ENCODE peak calls at places on chromosomes 16 and 17, in six cellular contexts. K is A549, P is SK-N-SH, R is H1, G is stomach, Q is sigmoid colon. M is an unnamed sample.

GRCh38 chr16:2425825-2426430 is 3.3 kb upstream of the CCNF start:
- DNase-seq in Q (peak; percentile 50), K (no peak), G (no peak), R (no peak), P (no peak), M (no peak)

GRCh38 chr17:69179227-69179952 is 37.7 kb upstream of the ABCA6 start:
- DNase-seq in R (no peak), K (peak; percentile 6), G (peak; percentile 71), Q (no peak), P (no peak), M (peak; percentile 7)

GRCh38 chr17:31733326-31733725 is 125.7 kb downstream of the COPRS start:
- DNase-seq in R (no peak), Q (no peak), K (no peak), P (no peak), G (no peak), M (no peak)

GRCh38 chr16:4410335-4411075 is 5.9 kb downstream of the CORO7 start:
- DNase-seq in Q (peak; percentile 91), P (peak; percentile 76), K (no peak), R (no peak), G (peak; percentile 70), M (no peak)

GRCh38 chr17:6923385-6923784 is 72.5 kb upstream of the ALOX12 start:
- DNase-seq in Q (no peak), K (no peak), R (no peak), G (no peak), P (no peak), M (no peak)

GRCh38 chr16:67613808-67614207 is 31.1 kb upstream of the CARMIL2 start:
- DNase-seq in K (peak; percentile 46), R (peak; percentile 15), G (no peak), Q (peak; percentile 22), P (no peak), M (no peak)

GRCh38 chr17:67011527-67012175 is 32.7 kb upstream of the CACNG1 start:
- DNase-seq in Q (no peak), K (no peak), P (no peak), G (no peak), R (no peak), M (no peak)

GRCh38 chr17:73338050-73338491 is 26.3 kb upstream of the CDC42EP4 start:
- DNase-seq in R (no peak), Q (no peak), P (peak; percentile 38), G (no peak), K (no peak), M (no peak)

GRCh38 chr17:13024526-13025263 is 6.9 kb upstream of the ELAC2 start:
- DNase-seq in P (peak; percentile 83), G (peak; percentile 73), K (peak; percentile 75), Q (no peak), R (peak; percentile 49), M (peak; percentile 51)

GRCh38 chr17:73371846-73372245 is 60.0 kb upstream of the CDC42EP4 start:
- DNase-seq in Q (no peak), P (no peak), K (no peak), G (no peak), R (no peak), M (no peak)

GRCh38 chr16:65663774-65664173 is 541.9 kb upstream of the CDH11 start:
- DNase-seq in P (no peak), K (no peak), G (no peak), R (no peak), Q (no peak), M (no peak)

GRCh38 chr17:80790021-80790765 is 201.4 kb upstream of the CHMP6 start:
- DNase-seq in G (no peak), K (no peak), R (no peak), Q (no peak), P (no peak), M (no peak)

DNA sequence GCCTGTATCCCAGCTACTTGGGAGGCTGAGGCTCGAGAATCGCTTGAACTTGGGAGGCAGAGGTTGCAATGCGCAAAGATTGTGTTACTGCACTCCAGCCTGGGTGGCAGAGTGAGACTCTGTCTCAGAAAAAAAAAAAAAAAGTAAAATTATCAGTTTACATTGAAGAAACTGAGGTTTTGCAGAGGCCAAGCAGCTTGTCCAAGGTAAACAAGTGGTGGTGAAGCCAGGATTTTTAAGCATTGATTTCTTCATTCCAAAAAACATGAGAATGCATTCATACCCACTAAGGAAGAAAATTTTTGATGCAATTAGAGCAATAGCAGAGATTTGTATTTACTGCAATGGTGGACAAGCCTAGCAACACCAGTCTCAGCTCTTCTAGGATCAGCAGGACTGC is 52.7 kb downstream of the CENPV start:
- DNase-seq in K (no peak), P (no peak), Q (no peak), G (no peak), R (no peak), M (no peak)
- H3K27ac ChIP-seq in K (no peak overlapping the region), P (no peak overlapping the region), Q (no peak overlapping the region), G (no peak overlapping the region), R (no peak overlapping the region), M (no peak overlapping the region)

GRCh38 chr16:89482087-89482823 is 8.1 kb downstream of the ANKRD11 start:
- DNase-seq in K (no peak), P (no peak), Q (no peak), G (no peak), R (no peak), M (no peak)
- H3K4me1 ChIP-seq in K (peaks cover 81% of the 10 kb centered on the region), P (peaks cover 4% of the 10 kb centered on the region), Q (peaks cover 85% of the 10 kb centered on the region), G (peaks cover 100% of the 10 kb centered on the region), R (peaks cover 16% of the 10 kb centered on the region), M (peaks cover 76% of the 10 kb centered on the region)

DNA sequence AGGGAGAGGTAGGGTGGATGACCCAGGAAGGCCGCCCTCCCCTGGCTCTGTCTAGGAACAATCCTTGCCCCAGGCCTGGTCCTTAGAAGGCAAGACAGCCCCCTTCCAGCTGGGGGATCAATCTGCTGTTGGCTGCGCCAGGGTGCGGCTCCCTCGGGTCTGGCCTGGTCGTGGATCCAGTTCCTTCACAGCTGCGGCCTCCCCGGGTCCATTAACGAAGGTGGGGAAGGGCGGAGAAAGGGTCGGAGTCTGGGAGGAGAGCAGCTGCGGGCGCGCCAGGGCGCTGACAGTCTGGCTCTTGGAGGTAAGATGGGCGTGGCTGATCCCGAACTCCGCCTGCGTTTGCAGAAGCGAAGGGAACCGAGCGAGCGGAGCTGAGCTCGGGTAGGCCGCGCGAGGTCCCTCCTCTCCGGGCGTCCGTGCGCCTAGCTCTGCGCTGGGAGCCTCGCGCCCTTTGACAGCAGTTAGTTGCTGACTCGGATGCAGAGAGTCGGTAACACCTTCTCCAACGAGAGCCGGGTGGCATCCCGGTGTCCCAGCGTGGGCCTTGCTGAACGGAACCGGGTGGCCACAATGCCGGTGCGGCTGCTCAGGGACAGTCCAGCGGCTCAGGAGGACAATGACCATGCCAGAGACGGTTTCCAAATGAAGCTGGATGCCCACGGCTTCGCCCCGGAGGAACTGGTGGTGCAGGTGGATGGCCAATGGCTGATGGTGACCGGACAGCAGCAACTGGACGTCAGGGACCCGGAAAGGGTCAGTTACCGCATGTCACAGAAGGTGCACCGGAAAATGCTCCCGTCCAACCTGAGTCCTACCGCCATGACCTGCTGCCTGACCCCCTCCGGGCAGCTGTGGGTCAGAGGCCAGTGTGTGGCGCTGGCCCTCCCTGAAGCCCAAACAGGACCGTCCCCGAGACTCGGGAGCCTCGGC is at the start of gene HSPB9:
- DNase-seq in K (no peak), G (peak; percentile 85), Q (peak; percentile 86), R (peak; percentile 54), P (no peak), M (no peak)
- TF ChIP-seq EP300 in K (no peak), G (no peak), Q (no peak), R (no peak), P (no peak), M (no peak)

DNA sequence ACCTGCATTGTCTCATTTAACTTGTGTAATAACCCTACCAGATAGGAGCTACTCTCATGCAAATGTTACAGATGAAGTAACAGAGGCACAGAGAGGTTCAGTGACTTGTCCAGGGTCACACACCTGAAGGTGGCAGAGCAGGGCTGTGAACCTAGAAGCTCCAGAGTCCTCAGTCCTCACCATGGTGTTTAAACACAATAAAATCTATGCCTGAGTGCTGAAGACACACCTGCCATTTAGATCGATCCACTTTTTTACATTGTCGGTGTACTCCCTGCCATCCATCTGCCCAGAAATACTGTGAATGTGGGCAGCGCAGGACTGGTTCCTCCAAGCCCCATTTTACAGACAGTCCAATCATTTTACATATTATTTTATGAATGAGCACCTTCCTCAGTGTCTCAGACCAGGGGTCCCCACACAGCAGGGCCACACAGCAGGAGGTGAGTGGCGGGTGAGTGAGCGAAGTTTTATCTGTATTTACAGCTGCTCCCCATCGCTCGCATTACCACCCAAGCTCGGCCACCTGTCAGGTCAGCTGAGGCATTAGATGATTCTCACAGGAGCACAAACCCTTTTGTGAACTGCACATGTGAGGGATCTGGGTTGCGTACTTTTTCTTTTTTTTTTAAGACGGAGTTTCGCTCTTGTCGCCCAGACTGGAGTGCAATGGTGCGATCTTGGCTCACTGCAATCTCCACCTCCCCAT is 5.6 kb downstream of the IL4R start:
- DNase-seq in K (no peak), G (no peak), P (no peak), Q (peak; percentile 51), R (no peak), M (no peak)
- H3K27ac ChIP-seq in K (no peak overlapping the region), G (peak overlapping the region; percentile 100), P (no peak overlapping the region), Q (peak overlapping the region; percentile 96), R (no peak overlapping the region), M (no peak overlapping the region)

DNA sequence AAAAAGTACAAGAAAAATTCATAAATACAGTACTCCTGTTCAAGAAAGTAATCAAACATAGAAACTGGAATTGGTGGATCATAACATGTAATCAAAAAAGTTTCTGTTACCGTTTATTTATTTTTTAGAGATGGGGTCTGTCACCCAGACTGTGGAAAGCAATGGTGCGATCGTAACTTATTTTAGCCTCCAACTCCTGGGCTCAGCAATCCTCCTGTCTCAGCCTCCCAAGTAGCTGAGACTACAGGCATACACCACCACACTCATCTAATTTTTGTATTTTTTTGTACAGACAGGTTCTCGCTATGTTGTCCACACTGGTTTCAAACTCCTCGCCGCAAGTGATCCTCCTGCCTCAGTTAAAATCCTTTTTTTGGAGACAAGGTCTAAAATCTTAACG is 22.5 kb downstream of the ARHGAP17 start:
- DNase-seq in R (no peak), Q (no peak), P (no peak), K (no peak), G (no peak), M (no peak)
- H3K4me1 ChIP-seq in R (no peaks in the 10 kb centered on the region), Q (peaks cover 71% of the 10 kb centered on the region), P (peaks cover 21% of the 10 kb centered on the region), K (peaks cover 58% of the 10 kb centered on the region), G (peaks cover 93% of the 10 kb centered on the region), M (peaks cover 57% of the 10 kb centered on the region)

GRCh38 chr17:75904749-75905521 is at the start of gene MRPL38:
- DNase-seq in G (peak; percentile 97), K (peak; percentile 98), R (peak; percentile 92), P (peak; percentile 99), Q (peak; percentile 97), M (peak; percentile 78)
- TF ChIP-seq EP300 in G (no peak), K (no peak), R (no peak), P (peak; percentile 56), Q (no peak), M (peak; percentile 88)

DNA sequence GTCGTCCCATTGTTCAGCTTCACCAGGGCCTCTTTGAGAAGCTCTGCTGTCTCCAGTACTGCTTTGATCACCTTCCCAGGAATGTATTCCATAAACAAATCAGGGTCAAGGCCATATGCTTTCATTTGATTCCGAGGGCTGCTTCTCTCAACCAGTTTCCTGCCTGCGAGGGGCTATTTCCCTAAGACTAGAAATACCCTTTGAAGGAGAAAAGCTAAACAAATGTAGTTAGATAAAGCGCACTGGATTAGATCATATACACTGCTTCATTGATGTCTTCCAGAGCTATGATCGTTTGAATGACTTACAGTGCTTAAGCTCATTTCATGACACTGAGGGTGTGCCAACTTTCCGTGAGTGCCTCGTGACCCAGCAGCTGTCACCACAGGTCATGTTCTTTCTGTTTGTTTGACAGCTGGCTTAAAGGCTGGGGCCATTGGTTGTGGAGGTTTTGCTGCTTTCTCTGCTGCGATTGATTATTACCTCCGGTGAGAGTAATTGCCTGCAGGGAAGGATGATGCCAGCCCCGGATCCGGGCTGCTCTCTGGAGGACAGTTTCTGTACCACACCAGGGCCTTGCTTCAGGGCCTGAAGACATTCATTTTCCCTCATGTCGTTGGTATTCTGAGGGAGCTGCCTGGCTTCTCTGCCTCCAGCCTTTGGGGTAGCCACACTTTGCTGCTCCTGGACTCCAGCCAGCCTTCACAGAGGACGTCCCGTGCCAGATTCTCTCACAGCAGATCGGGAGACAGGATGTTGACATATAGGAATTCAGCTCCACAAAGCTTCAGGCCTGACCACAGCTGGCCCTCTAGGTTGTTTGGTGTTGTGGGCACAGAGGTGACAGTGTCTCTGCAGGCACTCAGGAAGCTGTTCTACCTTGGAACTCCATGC is 3.9 kb downstream of the TIMM22 start:
- DNase-seq in R (no peak), G (peak; percentile 63), Q (no peak), K (no peak), P (no peak), M (no peak)
- H3K27ac ChIP-seq in R (no peak overlapping the region), G (peak overlapping the region; percentile 89), Q (peak overlapping the region; percentile 77), K (no peak overlapping the region), P (peak overlapping the region; percentile 84), M (no peak overlapping the region)